ENCODE peak calls at places on chromosome 18, in ten cellular contexts. One of them, this sample, is unnamed.

GRCh38 chr18:23922939-23923338 is 91.6 kb upstream of the TTC39C start:
- DNase-seq in SW480: no peak
- DNase-seq in Calu3: no peak
- DNase-seq in mesothelial cell of epicardium: no peak
- DNase-seq in MCF 10A: no peak
- DNase-seq in foreskin fibroblast: no peak
- DNase-seq in retina: no peak
- DNase-seq in substantia nigra: no peak
- DNase-seq in aorta: no peak
- DNase-seq in HT1080: no peak
- DNase-seq in this sample: no peak

GRCh38 chr18:79905389-79905911 is 46.0 kb downstream of the SLC66A2 start:
- DNase-seq in substantia nigra: no peak
- DNase-seq in aorta: no peak
- DNase-seq in Calu3: no peak
- DNase-seq in HT1080: no peak
- DNase-seq in SW480: no peak
- DNase-seq in MCF 10A: no peak
- DNase-seq in foreskin fibroblast: no peak
- DNase-seq in mesothelial cell of epicardium: no peak
- DNase-seq in retina: no peak
- DNase-seq in this sample: no peak

GRCh38 chr18:7585272-7585670 is 18.2 kb downstream of the PTPRM start:
- DNase-seq in aorta: no peak
- DNase-seq in retina: no peak
- DNase-seq in Calu3: no peak
- DNase-seq in HT1080: no peak
- DNase-seq in mesothelial cell of epicardium: no peak
- DNase-seq in substantia nigra: no peak
- DNase-seq in MCF 10A: no peak
- DNase-seq in SW480: no peak
- DNase-seq in foreskin fibroblast: no peak
- DNase-seq in this sample: no peak

GRCh38 chr18:77127769-77128671 is 4.6 kb downstream of the MBP start:
- DNase-seq in HT1080: peak; percentile 71
- DNase-seq in foreskin fibroblast: peak; percentile 91
- DNase-seq in Calu3: peak; percentile 88
- DNase-seq in aorta: peak; percentile 73
- DNase-seq in MCF 10A: peak; percentile 99
- DNase-seq in retina: no peak
- DNase-seq in SW480: peak; percentile 17
- DNase-seq in mesothelial cell of epicardium: no peak
- DNase-seq in substantia nigra: no peak
- DNase-seq in this sample: peak; percentile 98

GRCh38 chr18:39198376-39198775 is 1632.8 kb upstream of the CELF4 start:
- DNase-seq in Calu3: peak; percentile 49
- DNase-seq in HT1080: peak; percentile 76
- DNase-seq in aorta: no peak
- DNase-seq in mesothelial cell of epicardium: no peak
- DNase-seq in substantia nigra: no peak
- DNase-seq in SW480: peak; percentile 2
- DNase-seq in retina: no peak
- DNase-seq in foreskin fibroblast: peak; percentile 38
- DNase-seq in MCF 10A: peak; percentile 73
- DNase-seq in this sample: peak; percentile 28

GRCh38 chr18:27843783-27844415 is 333.0 kb downstream of the CDH2 start:
- DNase-seq in HT1080: peak; percentile 92
- DNase-seq in substantia nigra: no peak
- DNase-seq in foreskin fibroblast: peak; percentile 48
- DNase-seq in MCF 10A: peak; percentile 30
- DNase-seq in retina: no peak
- DNase-seq in SW480: peak; percentile 36
- DNase-seq in Calu3: peak; percentile 21
- DNase-seq in mesothelial cell of epicardium: no peak
- DNase-seq in aorta: no peak
- DNase-seq in this sample: peak; percentile 95

GRCh38 chr18:62187543-62188378 is 706 bp downstream of the RELCH start:
- DNase-seq in aorta: no peak
- DNase-seq in SW480: peak; percentile 50
- DNase-seq in foreskin fibroblast: peak; percentile 53
- DNase-seq in mesothelial cell of epicardium: no peak
- DNase-seq in retina: peak; percentile 51
- DNase-seq in Calu3: peak; percentile 34
- DNase-seq in MCF 10A: peak; percentile 33
- DNase-seq in substantia nigra: no peak
- DNase-seq in HT1080: peak; percentile 26
- DNase-seq in this sample: peak; percentile 32

GRCh38 chr18:13577091-13577697 is 149.2 kb downstream of the FAM210A start:
- DNase-seq in mesothelial cell of epicardium: no peak
- DNase-seq in foreskin fibroblast: peak; percentile 80
- DNase-seq in MCF 10A: no peak
- DNase-seq in Calu3: no peak
- DNase-seq in substantia nigra: no peak
- DNase-seq in HT1080: peak; percentile 47
- DNase-seq in retina: no peak
- DNase-seq in SW480: no peak
- DNase-seq in aorta: no peak
- DNase-seq in this sample: peak; percentile 22

GRCh38 chr18:75208055-75208835 is 694 bp downstream of the PTGR3 start:
- DNase-seq in HT1080: peak; percentile 47
- DNase-seq in mesothelial cell of epicardium: no peak
- DNase-seq in MCF 10A: peak; percentile 54
- DNase-seq in Calu3: peak; percentile 53
- DNase-seq in substantia nigra: no peak
- DNase-seq in SW480: peak; percentile 39
- DNase-seq in retina: peak; percentile 75
- DNase-seq in aorta: peak; percentile 67
- DNase-seq in foreskin fibroblast: peak; percentile 74
- DNase-seq in this sample: peak; percentile 37

GRCh38 chr18:45325791-45326190 is 289.5 kb upstream of the SLC14A2 start:
- DNase-seq in SW480: no peak
- DNase-seq in retina: peak; percentile 17
- DNase-seq in substantia nigra: no peak
- DNase-seq in foreskin fibroblast: no peak
- DNase-seq in aorta: no peak
- DNase-seq in MCF 10A: no peak
- DNase-seq in mesothelial cell of epicardium: no peak
- DNase-seq in Calu3: no peak
- DNase-seq in HT1080: no peak
- DNase-seq in this sample: no peak

GRCh38 chr18:73270919-73271318 is 403.1 kb upstream of the NETO1 start:
- DNase-seq in aorta: no peak
- DNase-seq in retina: no peak
- DNase-seq in SW480: no peak
- DNase-seq in Calu3: no peak
- DNase-seq in MCF 10A: no peak
- DNase-seq in substantia nigra: no peak
- DNase-seq in foreskin fibroblast: no peak
- DNase-seq in HT1080: no peak
- DNase-seq in mesothelial cell of epicardium: no peak
- DNase-seq in this sample: no peak

GRCh38 chr18:44936485-44936884 is 255.8 kb downstream of the SETBP1 start:
- DNase-seq in Calu3: no peak
- DNase-seq in SW480: no peak
- DNase-seq in substantia nigra: no peak
- DNase-seq in retina: no peak
- DNase-seq in mesothelial cell of epicardium: no peak
- DNase-seq in foreskin fibroblast: no peak
- DNase-seq in HT1080: no peak
- DNase-seq in aorta: no peak
- DNase-seq in MCF 10A: no peak
- DNase-seq in this sample: no peak

GRCh38 chr18:74573053-74573452 is 24.6 kb upstream of the ZNF407 start:
- DNase-seq in SW480: no peak
- DNase-seq in foreskin fibroblast: no peak
- DNase-seq in substantia nigra: no peak
- DNase-seq in aorta: no peak
- DNase-seq in mesothelial cell of epicardium: no peak
- DNase-seq in Calu3: no peak
- DNase-seq in retina: no peak
- DNase-seq in HT1080: no peak
- DNase-seq in MCF 10A: no peak
- DNase-seq in this sample: no peak

GRCh38 chr18:69435000-69435399 is 34.3 kb downstream of the DOK6 start:
- DNase-seq in retina: no peak
- DNase-seq in MCF 10A: no peak
- DNase-seq in aorta: no peak
- DNase-seq in HT1080: no peak
- DNase-seq in SW480: no peak
- DNase-seq in Calu3: no peak
- DNase-seq in mesothelial cell of epicardium: no peak
- DNase-seq in foreskin fibroblast: no peak
- DNase-seq in substantia nigra: no peak
- DNase-seq in this sample: no peak

GRCh38 chr18:77068321-77068841 is 64.2 kb downstream of the MBP start:
- DNase-seq in retina: no peak
- DNase-seq in MCF 10A: no peak
- DNase-seq in HT1080: no peak
- DNase-seq in SW480: no peak
- DNase-seq in substantia nigra: no peak
- DNase-seq in aorta: no peak
- DNase-seq in Calu3: no peak
- DNase-seq in foreskin fibroblast: peak; percentile 73
- DNase-seq in mesothelial cell of epicardium: no peak
- DNase-seq in this sample: peak; percentile 60

GRCh38 chr18:74083071-74083954 is 64.3 kb downstream of the FBXO15 start:
- DNase-seq in MCF 10A: no peak
- DNase-seq in aorta: no peak
- DNase-seq in substantia nigra: no peak
- DNase-seq in foreskin fibroblast: peak; percentile 30
- DNase-seq in mesothelial cell of epicardium: no peak
- DNase-seq in Calu3: no peak
- DNase-seq in retina: no peak
- DNase-seq in HT1080: no peak
- DNase-seq in SW480: no peak
- DNase-seq in this sample: no peak

GRCh38 chr18:55868909-55869308 is 280.9 kb upstream of the TCF4 start:
- DNase-seq in MCF 10A: peak; percentile 31
- DNase-seq in foreskin fibroblast: peak; percentile 62
- DNase-seq in Calu3: no peak
- DNase-seq in substantia nigra: no peak
- DNase-seq in SW480: no peak
- DNase-seq in aorta: no peak
- DNase-seq in mesothelial cell of epicardium: no peak
- DNase-seq in retina: no peak
- DNase-seq in HT1080: peak; percentile 51
- DNase-seq in this sample: peak; percentile 58

GRCh38 chr18:58784601-58785137 is 80.0 kb upstream of the ZNF532 start:
- DNase-seq in Calu3: peak; percentile 66
- DNase-seq in retina: peak; percentile 85
- DNase-seq in mesothelial cell of epicardium: no peak
- DNase-seq in SW480: no peak
- DNase-seq in foreskin fibroblast: no peak
- DNase-seq in HT1080: peak; percentile 77
- DNase-seq in MCF 10A: no peak
- DNase-seq in aorta: peak; percentile 83
- DNase-seq in substantia nigra: no peak
- DNase-seq in this sample: peak; percentile 50

GRCh38 chr18:57121542-57122112 is 25.3 kb upstream of the BOD1L2 start:
- DNase-seq in MCF 10A: no peak
- DNase-seq in retina: peak; percentile 75
- DNase-seq in foreskin fibroblast: no peak
- DNase-seq in SW480: no peak
- DNase-seq in aorta: no peak
- DNase-seq in HT1080: no peak
- DNase-seq in Calu3: no peak
- DNase-seq in substantia nigra: no peak
- DNase-seq in mesothelial cell of epicardium: no peak
- DNase-seq in this sample: no peak

GRCh38 chr18:76432274-76432755 is 62.7 kb downstream of the ZNF516 start:
- DNase-seq in foreskin fibroblast: no peak
- DNase-seq in HT1080: no peak
- DNase-seq in MCF 10A: no peak
- DNase-seq in Calu3: no peak
- DNase-seq in mesothelial cell of epicardium: no peak
- DNase-seq in SW480: no peak
- DNase-seq in retina: no peak
- DNase-seq in substantia nigra: no peak
- DNase-seq in aorta: no peak
- DNase-seq in this sample: no peak

GRCh38 chr18:14781671-14782070 is 33.7 kb downstream of the ANKRD30B start:
- DNase-seq in HT1080: no peak
- DNase-seq in Calu3: no peak
- DNase-seq in MCF 10A: no peak
- DNase-seq in substantia nigra: no peak
- DNase-seq in SW480: peak; percentile 22
- DNase-seq in foreskin fibroblast: no peak
- DNase-seq in mesothelial cell of epicardium: no peak
- DNase-seq in aorta: no peak
- DNase-seq in retina: no peak
- DNase-seq in this sample: no peak

This sample was measured in PC-3.